ENCODE peak calls at places on chromosome 11, in four cellular contexts. One of them, this sample, is unnamed.

GRCh38 chr11:68014157-68014965 is 4.2 kb downstream of the ALDH3B1 start:
- DNase-seq in naive thymus-derived CD8-positive, alpha-beta T cell: no peak
- DNase-seq in kidney glomerular epithelial cell: peak; percentile 81
- DNase-seq in iPS-NIHi11: no peak
- DNase-seq in this sample: peak; percentile 93

GRCh38 chr11:12587333-12587997 is 86.8 kb upstream of the TEAD1 start:
- DNase-seq in naive thymus-derived CD8-positive, alpha-beta T cell: no peak
- DNase-seq in kidney glomerular epithelial cell: peak; percentile 36
- DNase-seq in iPS-NIHi11: peak; percentile 34
- DNase-seq in this sample: no peak

GRCh38 chr11:84819128-84819527 is 808.0 kb downstream of the DLG2 start:
- DNase-seq in naive thymus-derived CD8-positive, alpha-beta T cell: no peak
- DNase-seq in kidney glomerular epithelial cell: no peak
- DNase-seq in iPS-NIHi11: no peak
- DNase-seq in this sample: no peak

GRCh38 chr11:112719736-112720525 is 241.3 kb upstream of the NCAM1 start:
- DNase-seq in naive thymus-derived CD8-positive, alpha-beta T cell: no peak
- DNase-seq in kidney glomerular epithelial cell: no peak
- DNase-seq in iPS-NIHi11: no peak
- DNase-seq in this sample: no peak

GRCh38 chr11:65882191-65883057 is 2.8 kb downstream of the CTSW start:
- DNase-seq in naive thymus-derived CD8-positive, alpha-beta T cell: no peak
- DNase-seq in kidney glomerular epithelial cell: no peak
- DNase-seq in iPS-NIHi11: no peak
- DNase-seq in this sample: no peak

GRCh38 chr11:636511-637332 is at the start of gene DRD4:
- DNase-seq in naive thymus-derived CD8-positive, alpha-beta T cell: no peak
- DNase-seq in kidney glomerular epithelial cell: no peak
- DNase-seq in iPS-NIHi11: peak; percentile 70
- DNase-seq in this sample: no peak

GRCh38 chr11:66462911-66463310 is 3.8 kb upstream of the PELI3 start:
- DNase-seq in naive thymus-derived CD8-positive, alpha-beta T cell: no peak
- DNase-seq in kidney glomerular epithelial cell: no peak
- DNase-seq in iPS-NIHi11: no peak
- DNase-seq in this sample: no peak

GRCh38 chr11:19832901-19833300 is 120.3 kb downstream of the NAV2 start:
- DNase-seq in naive thymus-derived CD8-positive, alpha-beta T cell: no peak
- DNase-seq in kidney glomerular epithelial cell: no peak
- DNase-seq in iPS-NIHi11: no peak
- DNase-seq in this sample: no peak

GRCh38 chr11:47147250-47147649 is 29.4 kb downstream of the ARFGAP2 start:
- DNase-seq in naive thymus-derived CD8-positive, alpha-beta T cell: no peak
- DNase-seq in kidney glomerular epithelial cell: no peak
- DNase-seq in iPS-NIHi11: no peak
- DNase-seq in this sample: no peak

GRCh38 chr11:18522388-18522787 is 4.4 kb downstream of the TSG101 start:
- DNase-seq in naive thymus-derived CD8-positive, alpha-beta T cell: no peak
- DNase-seq in kidney glomerular epithelial cell: no peak
- DNase-seq in iPS-NIHi11: peak; percentile 11
- DNase-seq in this sample: no peak

GRCh38 chr11:61404641-61405040 is 12.3 kb downstream of the TMEM216 start:
- DNase-seq in naive thymus-derived CD8-positive, alpha-beta T cell: no peak
- DNase-seq in kidney glomerular epithelial cell: no peak
- DNase-seq in iPS-NIHi11: no peak
- DNase-seq in this sample: no peak

GRCh38 chr11:8070417-8071101 is 10.5 kb upstream of the TUB start:
- DNase-seq in naive thymus-derived CD8-positive, alpha-beta T cell: no peak
- DNase-seq in kidney glomerular epithelial cell: peak; percentile 25
- DNase-seq in iPS-NIHi11: peak; percentile 66
- DNase-seq in this sample: peak; percentile 60

GRCh38 chr11:69702769-69703510 is 882 bp downstream of the FGF19 start:
- DNase-seq in naive thymus-derived CD8-positive, alpha-beta T cell: no peak
- DNase-seq in kidney glomerular epithelial cell: no peak
- DNase-seq in iPS-NIHi11: no peak
- DNase-seq in this sample: no peak

GRCh38 chr11:38266691-38267090 is 1668.7 kb upstream of the RAG2 start:
- DNase-seq in naive thymus-derived CD8-positive, alpha-beta T cell: no peak
- DNase-seq in kidney glomerular epithelial cell: no peak
- DNase-seq in iPS-NIHi11: no peak
- DNase-seq in this sample: no peak

GRCh38 chr11:58763120-58763490 is 31.4 kb upstream of the GLYAT start:
- DNase-seq in naive thymus-derived CD8-positive, alpha-beta T cell: no peak
- DNase-seq in kidney glomerular epithelial cell: no peak
- DNase-seq in iPS-NIHi11: no peak
- DNase-seq in this sample: no peak

GRCh38 chr11:11973866-11974265 is 34.6 kb downstream of the DKK3 start:
- DNase-seq in naive thymus-derived CD8-positive, alpha-beta T cell: no peak
- DNase-seq in kidney glomerular epithelial cell: no peak
- DNase-seq in iPS-NIHi11: no peak
- DNase-seq in this sample: no peak

GRCh38 chr11:13876423-13876822 is 86.1 kb upstream of the SPON1 start:
- DNase-seq in naive thymus-derived CD8-positive, alpha-beta T cell: no peak
- DNase-seq in kidney glomerular epithelial cell: no peak
- DNase-seq in iPS-NIHi11: no peak
- DNase-seq in this sample: no peak

GRCh38 chr11:117657801-117658200 is 139.2 kb downstream of the DSCAML1 start:
- DNase-seq in naive thymus-derived CD8-positive, alpha-beta T cell: no peak
- DNase-seq in kidney glomerular epithelial cell: no peak
- DNase-seq in iPS-NIHi11: no peak
- DNase-seq in this sample: no peak

GRCh38 chr11:132430352-132431091 is 1060.1 kb downstream of the NTM start:
- DNase-seq in naive thymus-derived CD8-positive, alpha-beta T cell: no peak
- DNase-seq in kidney glomerular epithelial cell: no peak
- DNase-seq in iPS-NIHi11: no peak
- DNase-seq in this sample: no peak

GRCh38 chr11:126476256-126476970 is 120.9 kb downstream of the ST3GAL4 start:
- DNase-seq in naive thymus-derived CD8-positive, alpha-beta T cell: no peak
- DNase-seq in kidney glomerular epithelial cell: no peak
- DNase-seq in iPS-NIHi11: no peak
- DNase-seq in this sample: no peak

GRCh38 chr11:88174627-88175003 is 628 bp downstream of the RAB38 start:
- DNase-seq in naive thymus-derived CD8-positive, alpha-beta T cell: no peak
- DNase-seq in kidney glomerular epithelial cell: peak; percentile 70
- DNase-seq in iPS-NIHi11: peak; percentile 33
- DNase-seq in this sample: peak; percentile 83

GRCh38 chr11:100978442-100978841 is 151.2 kb downstream of the PGR start:
- DNase-seq in naive thymus-derived CD8-positive, alpha-beta T cell: no peak
- DNase-seq in kidney glomerular epithelial cell: no peak
- DNase-seq in iPS-NIHi11: peak; percentile 31
- DNase-seq in this sample: no peak

GRCh38 chr11:78339483-78339882 is 78.1 kb downstream of the GAB2 start:
- DNase-seq in naive thymus-derived CD8-positive, alpha-beta T cell: no peak
- DNase-seq in kidney glomerular epithelial cell: no peak
- DNase-seq in iPS-NIHi11: no peak
- DNase-seq in this sample: no peak

GRCh38 chr11:8832571-8833260 is 78.3 kb upstream of the AKIP1 start:
- DNase-seq in naive thymus-derived CD8-positive, alpha-beta T cell: no peak
- DNase-seq in kidney glomerular epithelial cell: peak; percentile 57
- DNase-seq in iPS-NIHi11: peak; percentile 46
- DNase-seq in this sample: no peak